ENCODE peak calls at places on chromosomes 5 and 9, in five cellular contexts. O, F, R, T and I are unnamed samples.

GRCh38 chr5:56078675-56079500 is 84.1 kb upstream of the IL6ST start:
- DNase-seq in T (no peak), R (peak), O (no peak), F (no peak), I (no peak)

GRCh38 chr5:135693371-135693955 is 114.7 kb upstream of the CXCL14 start:
- DNase-seq in T (no peak), O (no peak), F (no peak), R (no peak), I (no peak)

GRCh38 chr9:5388026-5388806 is 48.5 kb upstream of the RLN1 start:
- DNase-seq in F (no peak), T (no peak), O (no peak), R (no peak), I (no peak)

GRCh38 chr5:43367909-43368648 is 44.1 kb downstream of the CCL28 start:
- DNase-seq in R (no peak), T (no peak), F (peak), O (no peak), I (no peak)

GRCh38 chr9:132730054-132731033 is 60.1 kb downstream of the GTF3C4 start:
- DNase-seq in O (no peak), R (no peak), F (no peak), T (no peak), I (no peak)

GRCh38 chr9:109232449-109232848 is 65.4 kb upstream of the FRRS1L start:
- DNase-seq in O (no peak), T (no peak), R (no peak), F (no peak), I (no peak)

GRCh38 chr5:138824516-138824915 is 50.6 kb downstream of the LRRTM2 start:
- DNase-seq in R (no peak), T (no peak), F (no peak), O (no peak), I (no peak)

GRCh38 chr5:110321117-110321516 is 405.4 kb downstream of the TMEM232 start:
- DNase-seq in O (no peak), T (no peak), F (no peak), R (no peak), I (no peak)

GRCh38 chr5:179413711-179414458 is 68.6 kb upstream of the ADAMTS2 start:
- DNase-seq in O (no peak), T (no peak), R (no peak), F (no peak), I (no peak)

GRCh38 chr5:127813633-127814171 is 110.5 kb downstream of the CCDC192 start:
- DNase-seq in O (no peak), T (no peak), F (no peak), R (no peak), I (no peak)

GRCh38 chr5:149452665-149453617 is 73.8 kb upstream of the IL17B start:
- DNase-seq in R (peak), O (no peak), T (no peak), F (no peak), I (no peak)

GRCh38 chr9:114475412-114476136 is 29.7 kb downstream of the WHRN start:
- DNase-seq in F (no peak), R (no peak), O (no peak), T (no peak), I (no peak)

GRCh38 chr5:10618311-10618710 is 54.4 kb downstream of the ANKRD33B start:
- DNase-seq in O (no peak), R (no peak), F (no peak), T (no peak), I (no peak)

GRCh38 chr5:40676643-40677333 is 2.9 kb upstream of the PTGER4 start:
- DNase-seq in T (no peak), O (no peak), F (no peak), R (no peak), I (no peak)

GRCh38 chr5:133925866-133926488 is 42.4 kb downstream of the C5orf15 start:
- DNase-seq in O (no peak), T (no peak), F (no peak), R (no peak), I (no peak)

GRCh38 chr5:136132087-136132486 is 558 bp upstream of the SMAD5 start:
- DNase-seq in T (no peak), F (peak), O (no peak), R (peak), I (no peak)

GRCh38 chr9:134391319-134392231 is 65.3 kb downstream of the RXRA start:
- DNase-seq in O (no peak), F (no peak), R (no peak), T (peak), I (no peak)

GRCh38 chr5:72779520-72779919 is 36.9 kb upstream of the TNPO1 start:
- DNase-seq in T (no peak), O (no peak), R (no peak), F (no peak), I (no peak)

GRCh38 chr5:116153687-116154174 is 68.9 kb downstream of the COMMD10 start:
- DNase-seq in F (no peak), T (no peak), R (no peak), O (no peak), I (no peak)

GRCh38 chr9:106864533-106865143 is 1.7 kb downstream of the ZNF462 start:
- DNase-seq in R (no peak), F (no peak), O (no peak), T (no peak), I (no peak)

GRCh38 chr5:54589786-54590185 is 72.2 kb downstream of the SNX18 start:
- DNase-seq in O (no peak), R (no peak), T (no peak), F (no peak), I (no peak)

GRCh38 chr9:18268381-18268780 is 205.6 kb upstream of the ADAMTSL1 start:
- DNase-seq in O (no peak), R (no peak), T (no peak), F (no peak), I (peak)

GRCh38 chr9:135282001-135282731 is 194.7 kb downstream of the OLFM1 start:
- DNase-seq in F (no peak), O (no peak), R (peak), T (no peak), I (peak)

GRCh38 chr9:134677743-134678142 is 36.1 kb downstream of the COL5A1 start:
- DNase-seq in O (no peak), R (no peak), F (no peak), T (no peak), I (no peak)

GRCh38 chr9:134408939-134409737 is 82.9 kb downstream of the RXRA start:
- DNase-seq in O (no peak), F (peak), R (no peak), T (no peak), I (no peak)

GRCh38 chr5:2008851-2009629 is 126.3 kb upstream of the IRX4 start:
- DNase-seq in T (no peak), O (no peak), F (no peak), R (no peak), I (no peak)

GRCh38 chr9:131999692-132000551 is 79.7 kb downstream of the MED27 start:
- DNase-seq in T (peak), O (no peak), R (no peak), F (no peak), I (no peak)

GRCh38 chr9:130982636-130983282 is 26.2 kb upstream of the LAMC3 start:
- DNase-seq in F (no peak), R (no peak), O (no peak), T (no peak), I (no peak)

GRCh38 chr5:43422143-43422542 is 10.0 kb upstream of the CCL28 start:
- DNase-seq in T (no peak), O (no peak), R (peak), F (no peak), I (no peak)

GRCh38 chr5:61425918-61426317 is 93.9 kb downstream of the ZSWIM6 start:
- DNase-seq in O (no peak), F (no peak), R (no peak), T (no peak), I (no peak)

GRCh38 chr5:5332287-5332686 is 90.2 kb upstream of the ICE1 start:
- DNase-seq in O (no peak), T (no peak), R (peak), F (no peak), I (no peak)

GRCh38 chr5:112795944-112796678 is 58.4 kb downstream of the APC start:
- DNase-seq in T (no peak), F (peak), O (no peak), R (peak), I (no peak)

GRCh38 chr5:10913846-10914245 is 152.8 kb upstream of the DAP start:
- DNase-seq in O (no peak), T (no peak), F (peak), R (peak), I (no peak)

DNA sequence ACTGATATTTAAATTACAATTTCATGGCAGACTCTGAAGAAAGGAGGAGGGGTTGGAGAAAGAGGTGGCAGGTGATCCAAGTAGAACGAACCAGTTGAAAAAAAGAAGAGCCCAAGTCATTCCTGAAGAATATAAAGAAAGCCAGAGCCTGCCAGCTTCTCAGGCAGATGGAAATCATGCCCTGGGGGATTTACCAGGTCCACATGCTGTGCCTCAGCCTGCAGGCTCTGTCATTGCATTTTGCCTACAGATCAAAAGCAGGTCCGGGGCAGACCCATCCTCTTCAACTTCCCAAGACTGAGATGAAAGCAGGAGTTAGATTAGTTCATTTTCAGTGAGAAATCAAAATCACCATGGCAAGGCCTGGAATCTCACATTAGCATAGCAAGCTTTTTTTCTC is 48.5 kb downstream of the GDNF start:
- DNase-seq in T (no peak), O (no peak), F (no peak), R (no peak), I (no peak)
- TF ChIP-seq YY1 in T (no peak), O (no peak), F (no peak), R (no peak), I (no peak)

DNA sequence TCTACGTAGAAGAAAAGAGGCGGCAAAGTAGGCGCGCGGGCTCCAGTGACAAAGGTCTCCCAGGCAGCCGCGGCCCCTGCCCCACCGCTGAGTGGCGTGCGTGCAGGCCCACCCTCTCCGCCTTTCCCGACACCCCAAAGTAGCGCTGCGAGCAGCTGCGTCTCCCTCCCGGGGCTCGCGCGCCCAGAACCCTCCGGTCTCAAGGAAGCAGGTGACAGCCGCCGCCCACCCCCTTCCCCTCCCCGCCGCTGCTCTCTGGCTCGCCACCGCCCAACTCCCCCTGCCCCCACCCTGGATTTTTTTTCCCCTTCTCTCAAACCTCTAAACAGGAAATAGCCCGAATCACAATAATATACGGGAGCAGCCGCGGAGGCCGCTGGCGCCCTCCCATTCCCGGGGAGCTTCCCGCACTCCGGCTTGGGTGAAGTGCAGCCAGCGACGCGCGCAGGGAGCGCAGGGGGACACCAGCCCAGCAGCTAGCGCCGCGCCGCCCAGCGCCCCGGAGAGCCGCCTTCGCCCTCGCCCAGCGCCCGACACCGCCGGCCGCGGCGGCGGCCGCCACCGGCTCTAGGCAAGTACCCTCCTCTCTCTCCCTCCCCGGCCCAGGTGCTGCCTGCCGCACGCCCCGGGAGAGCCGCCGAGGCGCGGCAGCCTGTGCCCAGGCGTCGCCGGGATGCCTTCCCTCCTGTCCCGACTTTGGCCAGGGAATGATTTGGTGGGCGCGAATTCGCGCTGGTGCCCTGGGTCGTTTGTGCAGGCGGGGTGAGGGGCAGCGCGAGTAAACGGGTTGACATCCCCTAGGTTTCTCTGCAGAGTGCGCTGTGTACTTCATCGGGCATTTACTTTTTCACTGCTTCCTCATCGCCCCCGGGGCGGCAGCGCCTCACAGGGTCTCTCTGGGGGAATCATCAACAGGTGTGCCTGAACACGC is 52.7 kb upstream of the TJP2 start:
- DNase-seq in O (no peak), T (no peak), F (no peak), R (peak), I (no peak)
- TF ChIP-seq POLR2A in O (no peak), T (no peak), F (no peak), R (no peak), I (no peak)

DNA sequence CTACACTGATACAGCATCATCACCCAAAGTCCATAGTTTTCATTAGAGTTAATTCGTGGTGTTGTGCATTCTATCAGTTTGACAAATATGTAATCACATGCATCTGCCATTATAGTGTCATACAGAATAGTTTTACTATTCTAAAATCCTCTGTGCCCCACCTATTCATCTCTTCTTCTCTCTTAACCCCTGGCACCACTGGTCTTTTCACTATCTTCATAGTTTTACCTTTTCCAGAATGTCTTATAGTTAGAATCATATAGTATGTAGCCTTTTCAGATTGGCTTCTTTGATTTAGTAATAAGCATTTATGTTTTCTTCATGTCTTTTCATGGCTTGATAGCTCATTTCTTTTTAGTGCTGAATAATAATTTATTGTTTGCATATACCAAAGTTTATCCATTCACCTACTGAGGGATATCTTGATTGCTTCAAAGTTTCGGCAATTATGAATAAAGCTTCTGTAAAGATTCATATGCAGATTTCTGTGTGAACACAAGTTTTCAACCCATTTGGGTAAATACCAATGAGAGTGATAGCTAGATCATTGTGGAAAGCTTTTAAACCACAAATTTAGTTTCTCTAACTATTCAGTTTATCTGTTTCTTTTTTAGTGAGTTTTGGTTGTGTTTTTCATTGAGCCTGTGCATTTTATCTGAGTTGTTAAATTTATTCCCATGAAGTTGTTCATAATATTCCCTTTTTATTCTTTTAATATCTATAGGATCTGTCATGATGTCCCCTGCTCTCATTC is 84.9 kb downstream of the RALGPS1 start:
- DNase-seq in R (no peak), F (no peak), T (no peak), O (no peak), I (no peak)
- TF ChIP-seq YY1 in R (no peak), F (no peak), T (no peak), O (no peak), I (no peak)

DNA sequence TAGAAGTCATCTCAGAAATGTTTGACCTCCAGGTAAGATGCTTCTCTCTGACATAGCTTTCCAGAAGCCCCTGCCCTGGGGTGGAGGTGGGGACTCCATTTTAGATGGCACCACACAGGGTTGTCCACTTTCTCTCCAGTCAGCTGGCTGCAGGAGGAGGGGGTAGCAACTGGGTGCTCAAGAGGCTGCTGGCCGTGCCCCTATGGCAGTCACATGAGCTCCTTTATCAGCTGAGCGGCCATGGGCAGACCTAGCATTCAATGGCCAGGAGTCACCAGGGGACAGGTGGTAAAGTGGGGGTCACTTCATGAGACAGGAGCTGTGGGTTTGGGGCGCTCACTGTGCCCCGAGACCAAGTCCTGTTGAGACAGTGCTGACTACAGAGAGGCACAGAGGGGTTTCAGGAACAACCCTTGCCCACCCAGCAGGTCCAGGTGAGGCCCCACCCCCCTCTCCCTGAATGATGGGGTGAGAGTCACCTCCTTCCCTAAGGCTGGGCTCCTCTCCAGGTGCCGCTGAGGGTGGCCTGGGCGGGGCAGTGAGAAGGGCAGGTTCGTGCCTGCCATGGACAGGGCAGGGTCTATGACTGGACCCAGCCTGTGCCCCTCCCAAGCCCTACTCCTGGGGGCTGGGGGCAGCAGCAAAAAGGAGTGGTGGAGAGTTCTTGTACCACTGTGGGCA is 642 bp downstream of the CSF2 start:
- DNase-seq in O (no peak), F (no peak), T (no peak), R (no peak), I (no peak)
- TF ChIP-seq POLR2A in O (no peak), F (no peak), T (no peak), R (no peak), I (no peak)

GRCh38 chr9:121275781-121276658 is 8.1 kb downstream of the GSN start:
- DNase-seq in O (no peak), T (no peak), F (no peak), R (no peak), I (no peak)

GRCh38 chr9:121277026-121277425 is 9.1 kb downstream of the GSN start:
- DNase-seq in O (no peak), T (no peak), F (no peak), R (no peak), I (no peak)

GRCh38 chr9:121279841-121280388 is 12.0 kb downstream of the GSN start:
- DNase-seq in R (no peak), T (no peak), O (no peak), F (no peak), I (no peak)

GRCh38 chr9:121278535-121279169 is 10.7 kb downstream of the GSN start:
- DNase-seq in O (no peak), T (peak), F (peak), R (no peak), I (peak)

DNA sequence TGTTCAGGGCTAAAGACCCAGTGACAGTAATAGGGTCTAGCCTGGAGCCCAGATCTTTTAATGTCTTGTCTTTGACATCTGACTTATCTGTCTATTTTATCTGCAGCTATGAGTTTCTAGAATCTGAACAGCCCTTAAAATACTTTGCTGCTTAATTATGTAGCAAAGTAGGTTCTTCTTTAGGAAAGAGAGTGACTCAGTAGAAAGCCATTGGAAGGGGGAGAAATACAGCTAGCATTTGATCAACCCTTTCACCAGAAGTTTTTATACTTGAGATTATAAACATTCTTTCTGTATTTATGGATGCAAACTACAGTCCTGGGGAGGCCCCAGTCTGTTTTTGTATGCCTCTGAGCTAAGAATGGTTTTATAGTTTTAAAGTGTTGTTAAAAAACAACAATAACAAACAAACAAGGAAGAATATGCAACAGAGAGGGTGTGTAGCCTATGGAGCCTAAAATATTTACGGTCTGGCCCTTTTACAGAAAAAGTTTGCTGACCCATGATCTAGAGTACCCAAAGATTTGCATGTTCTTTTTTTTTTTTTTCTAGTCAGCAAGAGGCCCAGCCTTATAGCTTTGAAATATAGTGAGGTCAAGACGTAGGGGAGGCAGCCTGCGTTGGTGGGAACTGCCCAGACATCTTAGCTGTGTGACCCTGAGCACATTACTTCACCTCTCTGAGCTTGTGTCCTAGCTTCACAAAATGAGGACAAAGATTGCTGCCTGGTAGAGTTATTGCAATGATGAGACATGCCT is 9.7 kb downstream of the GSN start:
- DNase-seq in F (no peak), O (no peak), R (no peak), T (no peak), I (no peak)
- TF ChIP-seq YY1 in F (no peak), O (no peak), R (no peak), T (no peak), I (no peak)

GRCh38 chr9:37565661-37566618 is 10.2 kb downstream of the FBXO10 start:
- DNase-seq in F (no peak), R (no peak), T (peak), O (no peak), I (no peak)
- TF ChIP-seq POLR2A in F (no peak), R (no peak), T (peak), O (no peak), I (no peak)

GRCh38 chr9:125984461-125984860 is 237.3 kb downstream of the PBX3 start:
- DNase-seq in T (no peak), F (no peak), R (no peak), O (no peak), I (no peak)
- TF ChIP-seq YY1 in T (no peak), F (no peak), R (no peak), O (no peak), I (no peak)

GRCh38 chr9:136444102-136444501 is 4.5 kb upstream of the INPP5E start:
- DNase-seq in R (no peak), T (no peak), F (no peak), O (no peak), I (no peak)
- TF ChIP-seq POLR2A in R (no peak), T (no peak), F (no peak), O (no peak), I (no peak)